ENCODE peak calls at places on chromosome 2, in nine cellular contexts. O is heart right ventricle, T is neural crest cell, H is spleen, R is GM06990, I is endothelial cell, M is suprapubic skin, A is ovary, D is GM10248. N is an unnamed sample.

GRCh38 chr2:106566050-106566449 is 78.9 kb downstream of the CD8B2 start:
- DNase-seq in O (no peak), T (no peak), H (no peak), R (no peak), I (no peak), M (no peak), A (no peak), D (no peak), N (no peak)

GRCh38 chr2:190947711-190948251 is 66.2 kb downstream of the STAT1 start:
- DNase-seq in O (no peak), T (no peak), H (no peak), R (peak; percentile 56), I (no peak), M (no peak), A (no peak), D (peak; percentile 14), N (no peak)

GRCh38 chr2:96694279-96694678 is 45.6 kb downstream of the LMAN2L start:
- DNase-seq in O (no peak), T (no peak), H (no peak), R (no peak), I (no peak), M (no peak), A (no peak), D (no peak), N (no peak)

GRCh38 chr2:137192366-137193315 is 427.3 kb downstream of the THSD7B start:
- DNase-seq in O (no peak), T (no peak), H (no peak), R (no peak), I (no peak), M (no peak), A (no peak), D (no peak), N (no peak)

GRCh38 chr2:44955593-44956449 is 14.3 kb downstream of the SIX3 start:
- DNase-seq in O (peak; percentile 79), T (peak; percentile 94), H (peak; percentile 94), R (peak; percentile 83), I (peak; percentile 94), M (no peak), A (peak; percentile 30), D (peak; percentile 85), N (no peak)

GRCh38 chr2:162258686-162259085 is 15.4 kb upstream of the FAP start:
- DNase-seq in O (no peak), T (no peak), H (no peak), R (no peak), I (no peak), M (no peak), A (no peak), D (no peak), N (no peak)

GRCh38 chr2:143474568-143474967 is 345.3 kb downstream of the ARHGAP15 start:
- DNase-seq in O (no peak), T (no peak), H (no peak), R (no peak), I (no peak), M (no peak), A (no peak), D (no peak), N (no peak)

GRCh38 chr2:176455865-176456291 is 186.6 kb downstream of the MTX2 start:
- DNase-seq in O (peak; percentile 36), T (no peak), H (no peak), R (no peak), I (peak; percentile 49), M (peak; percentile 74), A (peak; percentile 57), D (no peak), N (no peak)

GRCh38 chr2:194100201-194100600 is 1556.8 kb upstream of the SLC39A10 start:
- DNase-seq in O (no peak), T (no peak), H (no peak), R (no peak), I (no peak), M (no peak), A (no peak), D (no peak), N (no peak)

GRCh38 chr2:64730551-64731305 is 77.0 kb upstream of the SERTAD2 start:
- DNase-seq in O (peak; percentile 31), T (no peak), H (peak; percentile 82), R (peak; percentile 43), I (no peak), M (peak; percentile 79), A (peak; percentile 66), D (no peak), N (no peak)

GRCh38 chr2:112692496-112692911 is 28.3 kb upstream of the NT5DC4 start:
- DNase-seq in O (no peak), T (no peak), H (no peak), R (peak; percentile 62), I (no peak), M (peak; percentile 76), A (no peak), D (peak; percentile 82), N (peak; percentile 60)

GRCh38 chr2:115303-115702 is 69.0 kb upstream of the FAM110C start:
- DNase-seq in O (no peak), T (no peak), H (no peak), R (no peak), I (no peak), M (no peak), A (no peak), D (no peak), N (no peak)
- TF ChIP-seq CTCF in O (no peak), T (no peak), H (no peak), R (no peak), I (no peak), M (no peak), A (no peak), D (no peak), N (no peak)

GRCh38 chr2:238270606-238271005 is 17.8 kb downstream of the PER2 start:
- DNase-seq in O (no peak), T (no peak), H (no peak), R (no peak), I (no peak), M (no peak), A (no peak), D (no peak), N (no peak)

GRCh38 chr2:238267341-238267710 is 21.1 kb downstream of the PER2 start:
- DNase-seq in O (peak; percentile 0), T (no peak), H (no peak), R (no peak), I (no peak), M (no peak), A (no peak), D (no peak), N (no peak)

GRCh38 chr2:238265605-238266004 is 22.8 kb downstream of the PER2 start:
- DNase-seq in O (no peak), T (no peak), H (no peak), R (no peak), I (no peak), M (no peak), A (no peak), D (no peak), N (no peak)

GRCh38 chr2:238269741-238270140 is 18.7 kb downstream of the PER2 start:
- DNase-seq in O (no peak), T (no peak), H (no peak), R (no peak), I (no peak), M (no peak), A (no peak), D (no peak), N (no peak)

DNA sequence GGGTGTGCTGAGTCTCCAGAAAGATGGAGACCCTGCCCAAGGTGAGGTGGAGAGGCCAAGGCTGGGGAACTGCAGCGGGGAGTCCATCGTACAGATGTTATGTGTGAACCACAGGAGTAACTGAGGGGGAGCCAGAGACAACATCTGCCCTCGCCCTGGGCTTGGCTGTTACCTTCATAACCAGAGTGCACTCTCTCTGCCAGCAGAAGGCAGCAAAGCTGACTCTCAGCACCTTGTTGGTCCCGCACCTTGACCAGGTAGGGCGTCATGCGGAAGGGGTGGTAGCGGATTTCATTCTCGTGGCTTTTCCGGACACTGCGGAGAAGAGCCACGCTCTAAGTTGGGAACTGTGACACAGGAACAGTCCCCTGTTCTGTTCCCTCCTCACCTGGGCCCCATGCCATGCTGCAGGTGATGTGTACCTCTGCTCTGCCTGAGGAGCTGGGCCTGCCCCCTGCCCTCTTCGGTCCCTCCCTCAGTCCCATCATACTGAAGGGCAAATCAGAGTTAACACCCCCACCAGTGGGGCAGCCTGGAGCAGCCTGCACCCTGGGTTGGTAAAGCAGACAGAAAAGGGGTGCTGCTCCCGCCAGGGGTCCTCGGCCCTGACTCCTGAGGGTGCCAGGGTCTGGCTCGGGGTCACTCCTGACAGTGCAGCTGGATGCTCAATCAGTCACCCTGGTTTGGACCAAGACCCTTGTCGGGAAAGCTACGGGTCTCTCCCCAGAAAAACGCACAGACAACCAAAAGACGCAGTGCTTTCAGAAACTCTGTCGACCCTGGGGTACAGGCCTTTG is 20.3 kb downstream of the PER2 start:
- DNase-seq in O (peak; percentile 2), T (no peak), H (no peak), R (no peak), I (no peak), M (no peak), A (no peak), D (no peak), N (no peak)
- TF ChIP-seq CTCF in O (no peak), T (no peak), H (no peak), R (no peak), I (no peak), M (no peak), A (no peak), D (no peak), N (no peak)

DNA sequence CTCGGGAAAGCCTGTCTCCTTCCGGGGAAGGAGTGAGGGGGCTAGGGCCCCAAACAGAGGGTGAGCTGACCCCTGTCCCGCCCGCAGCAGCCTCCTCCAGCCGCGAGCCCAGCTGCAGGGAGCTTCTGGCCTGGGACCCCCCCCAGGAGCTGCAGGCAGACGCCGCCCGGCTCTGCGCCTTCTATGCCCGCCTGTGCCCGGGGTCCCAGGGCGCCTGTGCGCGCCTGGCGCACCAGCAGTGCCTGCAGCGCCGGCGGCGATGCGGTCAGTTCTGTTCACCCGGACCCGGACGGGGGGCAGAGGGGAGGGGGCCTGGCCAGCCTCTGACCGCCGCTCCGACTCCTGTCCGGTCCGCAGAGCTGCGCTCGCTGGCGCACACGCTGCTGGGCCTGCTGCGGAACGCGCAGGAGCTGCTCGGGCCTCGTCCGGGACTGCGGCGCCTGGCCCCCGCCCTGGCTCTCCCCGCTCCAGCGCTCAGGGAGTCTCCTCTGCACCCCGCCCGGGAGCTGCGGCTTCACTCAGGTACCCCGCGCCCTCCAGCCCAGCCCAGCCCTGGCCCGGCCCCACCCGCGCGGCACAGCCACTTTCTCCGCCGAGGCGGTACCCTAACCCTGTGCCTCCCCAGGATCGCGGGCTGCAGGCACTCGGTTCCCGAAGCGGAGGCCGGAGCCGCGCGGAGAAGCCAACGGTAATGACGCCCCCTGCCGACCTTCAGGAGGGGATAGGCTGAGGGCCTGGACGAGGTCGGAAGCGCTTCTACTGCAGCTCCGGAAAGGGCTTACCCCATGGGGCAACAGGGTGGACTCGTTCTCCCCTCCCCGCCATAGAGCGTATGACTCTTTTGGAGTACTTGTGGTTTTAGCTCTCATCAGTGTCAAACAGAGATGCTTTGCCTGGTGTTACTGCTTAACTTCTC is 2.0 kb upstream of the CHRND start:
- DNase-seq in O (no peak), T (peak; percentile 68), H (no peak), R (no peak), I (peak; percentile 69), M (no peak), A (no peak), D (no peak), N (no peak)
- TF ChIP-seq CTCF in O (peak; percentile 22), T (peak; percentile 49), H (no peak), R (peak; percentile 34), I (peak; percentile 27), M (no peak), A (peak; percentile 8), D (peak; percentile 20), N (peak; percentile 59)

DNA sequence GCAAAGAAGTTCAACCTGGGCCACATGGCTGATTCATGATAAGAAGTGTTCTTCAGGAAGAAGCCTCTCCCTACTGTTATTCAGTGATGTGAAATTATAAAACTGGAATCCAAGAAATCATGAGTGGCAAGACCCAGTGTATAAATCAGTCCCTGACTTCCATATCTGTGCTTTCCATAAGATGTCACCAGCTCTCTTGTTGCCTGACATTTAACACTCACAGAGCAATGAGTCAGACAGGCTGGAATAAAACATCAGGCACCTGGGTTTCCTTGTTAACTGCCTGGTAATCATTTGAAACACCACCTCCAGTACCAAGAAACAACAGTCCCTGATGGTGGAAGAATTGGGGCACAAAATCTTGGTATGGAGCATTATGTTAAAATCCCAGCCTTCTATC is 76.1 kb downstream of the SCG2 start:
- DNase-seq in O (no peak), T (no peak), H (no peak), R (no peak), I (no peak), M (no peak), A (no peak), D (no peak), N (no peak)
- TF ChIP-seq CTCF in O (no peak), T (no peak), H (no peak), R (no peak), I (no peak), M (no peak), A (no peak), D (no peak), N (no peak)